ENCODE peak calls at places on chromosomes 12 and 14, in four cellular contexts. One of them, this sample, is unnamed.

GRCh38 chr14:100524933-100525243 is 62.3 kb downstream of the BEGAIN start:
- DNase-seq in K562: peak
- DNase-seq in WTC11: peak
- DNase-seq in GM12878: no peak
- DNase-seq in this sample: no peak

GRCh38 chr14:106786697-106787096 is 1260.3 kb downstream of the TMEM121 start:
- DNase-seq in K562: no peak
- DNase-seq in WTC11: no peak
- DNase-seq in GM12878: no peak
- DNase-seq in this sample: no peak

GRCh38 chr12:126156806-126157574 is 1091.8 kb downstream of the AACS start:
- DNase-seq in K562: no peak
- DNase-seq in WTC11: no peak
- DNase-seq in GM12878: no peak
- DNase-seq in this sample: no peak

GRCh38 chr14:77275855-77276153 is 4.8 kb upstream of the NGB start:
- DNase-seq in K562: no peak
- DNase-seq in WTC11: no peak
- DNase-seq in GM12878: no peak
- DNase-seq in this sample: no peak

GRCh38 chr14:72608391-72609204 is 285.3 kb downstream of the DPF3 start:
- DNase-seq in K562: peak
- DNase-seq in WTC11: no peak
- DNase-seq in GM12878: no peak
- DNase-seq in this sample: no peak

GRCh38 chr12:9064201-9064814 is 51.4 kb downstream of the A2M start:
- DNase-seq in K562: no peak
- DNase-seq in WTC11: peak
- DNase-seq in GM12878: no peak
- DNase-seq in this sample: peak

GRCh38 chr12:22781339-22781738 is 156.4 kb downstream of the ETNK1 start:
- DNase-seq in K562: no peak
- DNase-seq in WTC11: no peak
- DNase-seq in GM12878: no peak
- DNase-seq in this sample: no peak

GRCh38 chr14:87896393-87897380 is 96.3 kb downstream of the GALC start:
- DNase-seq in K562: peak
- DNase-seq in WTC11: no peak
- DNase-seq in GM12878: no peak
- DNase-seq in this sample: peak

GRCh38 chr12:63045020-63045860 is 105.8 kb downstream of the AVPR1A start:
- DNase-seq in K562: no peak
- DNase-seq in WTC11: no peak
- DNase-seq in GM12878: no peak
- DNase-seq in this sample: no peak

GRCh38 chr14:24900281-24900868 is 149.6 kb downstream of the STXBP6 start:
- DNase-seq in K562: no peak
- DNase-seq in WTC11: no peak
- DNase-seq in GM12878: no peak
- DNase-seq in this sample: no peak

GRCh38 chr14:20278414-20278813 is 27.3 kb downstream of the TTC5 start:
- DNase-seq in K562: no peak
- DNase-seq in WTC11: no peak
- DNase-seq in GM12878: no peak
- DNase-seq in this sample: no peak

GRCh38 chr14:102394717-102395378 is 32.1 kb downstream of the TECPR2 start:
- DNase-seq in K562: no peak
- DNase-seq in WTC11: no peak
- DNase-seq in GM12878: no peak
- DNase-seq in this sample: no peak

GRCh38 chr12:68113644-68114043 is 45.9 kb downstream of the IFNG start:
- DNase-seq in K562: no peak
- DNase-seq in WTC11: peak
- DNase-seq in GM12878: no peak
- DNase-seq in this sample: no peak

GRCh38 chr14:99574099-99574880 is 29.7 kb downstream of the CCDC85C start:
- DNase-seq in K562: no peak
- DNase-seq in WTC11: peak
- DNase-seq in GM12878: no peak
- DNase-seq in this sample: peak

GRCh38 chr14:93105362-93105761 is 10.4 kb downstream of the ITPK1 start:
- DNase-seq in K562: no peak
- DNase-seq in WTC11: no peak
- DNase-seq in GM12878: no peak
- DNase-seq in this sample: no peak

GRCh38 chr12:108734200-108734906 is 3.0 kb upstream of the CORO1C start:
- DNase-seq in K562: no peak
- DNase-seq in WTC11: no peak
- DNase-seq in GM12878: peak
- DNase-seq in this sample: peak

GRCh38 chr12:22477166-22477893 is 67.0 kb downstream of the C2CD5 start:
- DNase-seq in K562: no peak
- DNase-seq in WTC11: no peak
- DNase-seq in GM12878: no peak
- DNase-seq in this sample: no peak

GRCh38 chr12:127539499-127539898 is 727.5 kb upstream of the TMEM132C start:
- DNase-seq in K562: no peak
- DNase-seq in WTC11: no peak
- DNase-seq in GM12878: no peak
- DNase-seq in this sample: no peak

GRCh38 chr14:92542766-92543554 is 29.4 kb downstream of the RIN3 start:
- DNase-seq in K562: no peak
- DNase-seq in WTC11: no peak
- DNase-seq in GM12878: no peak
- DNase-seq in this sample: no peak

GRCh38 chr12:106161491-106161890 is 22.7 kb upstream of the NUAK1 start:
- DNase-seq in K562: no peak
- DNase-seq in WTC11: no peak
- DNase-seq in GM12878: no peak
- DNase-seq in this sample: no peak

GRCh38 chr14:75334191-75335051 is 55.8 kb downstream of the FOS start:
- DNase-seq in K562: no peak
- DNase-seq in WTC11: no peak
- DNase-seq in GM12878: peak
- DNase-seq in this sample: no peak

GRCh38 chr14:39229222-39229543 is 4.5 kb upstream of the MIA2 start:
- DNase-seq in K562: no peak
- DNase-seq in WTC11: no peak
- DNase-seq in GM12878: no peak
- DNase-seq in this sample: no peak

GRCh38 chr12:65605019-65605418 is 219.3 kb upstream of the HMGA2 start:
- DNase-seq in K562: no peak
- DNase-seq in WTC11: no peak
- DNase-seq in GM12878: no peak
- DNase-seq in this sample: no peak

GRCh38 chr12:24895612-24896011 is 53.3 kb downstream of the BCAT1 start:
- DNase-seq in K562: no peak
- DNase-seq in WTC11: no peak
- DNase-seq in GM12878: no peak
- DNase-seq in this sample: no peak

GRCh38 chr12:24898606-24899005 is 50.3 kb downstream of the BCAT1 start:
- DNase-seq in K562: no peak
- DNase-seq in WTC11: no peak
- DNase-seq in GM12878: no peak
- DNase-seq in this sample: no peak

GRCh38 chr12:24898185-24898584 is 50.7 kb downstream of the BCAT1 start:
- DNase-seq in K562: no peak
- DNase-seq in WTC11: no peak
- DNase-seq in GM12878: no peak
- DNase-seq in this sample: no peak

GRCh38 chr12:24894869-24895268 is 54.0 kb downstream of the BCAT1 start:
- DNase-seq in K562: no peak
- DNase-seq in WTC11: no peak
- DNase-seq in GM12878: no peak
- DNase-seq in this sample: no peak

DNA sequence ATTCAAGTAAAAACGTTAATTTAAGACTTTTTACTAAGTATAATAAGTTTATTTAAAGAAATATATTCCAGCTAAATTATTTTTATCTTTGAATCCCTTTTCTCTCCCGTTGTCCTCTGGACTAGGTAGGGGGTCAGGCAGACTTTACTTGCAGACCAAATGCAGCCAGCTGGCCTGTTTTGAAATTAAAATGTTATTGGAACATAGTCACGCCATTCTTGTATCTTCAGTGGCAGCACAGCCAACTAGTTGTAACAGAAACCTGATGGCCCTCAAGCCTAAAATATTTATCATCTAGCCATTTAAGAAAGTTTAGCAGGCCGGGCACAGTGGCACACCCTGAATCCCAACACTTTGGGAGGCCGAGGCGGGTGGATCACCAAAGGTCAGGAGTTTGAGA is 52.7 kb downstream of the BCAT1 start:
- DNase-seq in K562: no peak
- DNase-seq in WTC11: no peak
- DNase-seq in GM12878: no peak
- DNase-seq in this sample: no peak
- TF ChIP-seq NR2C2 in K562: no peak
- TF ChIP-seq NR2C2 in WTC11: no peak
- TF ChIP-seq NR2C2 in GM12878: no peak
- TF ChIP-seq NR2C2 in this sample: no peak

GRCh38 chr14:65302571-65303184 is 109.9 kb upstream of the FUT8 start:
- DNase-seq in K562: no peak
- DNase-seq in WTC11: no peak
- DNase-seq in GM12878: peak
- DNase-seq in this sample: no peak

GRCh38 chr14:65303185-65303901 is 109.2 kb upstream of the FUT8 start:
- DNase-seq in K562: no peak
- DNase-seq in WTC11: no peak
- DNase-seq in GM12878: no peak
- DNase-seq in this sample: no peak

GRCh38 chr14:65299837-65300236 is 112.7 kb upstream of the FUT8 start:
- DNase-seq in K562: no peak
- DNase-seq in WTC11: no peak
- DNase-seq in GM12878: no peak
- DNase-seq in this sample: no peak

GRCh38 chr14:65303902-65304222 is 108.7 kb upstream of the FUT8 start:
- DNase-seq in K562: no peak
- DNase-seq in WTC11: no peak
- DNase-seq in GM12878: no peak
- DNase-seq in this sample: no peak

DNA sequence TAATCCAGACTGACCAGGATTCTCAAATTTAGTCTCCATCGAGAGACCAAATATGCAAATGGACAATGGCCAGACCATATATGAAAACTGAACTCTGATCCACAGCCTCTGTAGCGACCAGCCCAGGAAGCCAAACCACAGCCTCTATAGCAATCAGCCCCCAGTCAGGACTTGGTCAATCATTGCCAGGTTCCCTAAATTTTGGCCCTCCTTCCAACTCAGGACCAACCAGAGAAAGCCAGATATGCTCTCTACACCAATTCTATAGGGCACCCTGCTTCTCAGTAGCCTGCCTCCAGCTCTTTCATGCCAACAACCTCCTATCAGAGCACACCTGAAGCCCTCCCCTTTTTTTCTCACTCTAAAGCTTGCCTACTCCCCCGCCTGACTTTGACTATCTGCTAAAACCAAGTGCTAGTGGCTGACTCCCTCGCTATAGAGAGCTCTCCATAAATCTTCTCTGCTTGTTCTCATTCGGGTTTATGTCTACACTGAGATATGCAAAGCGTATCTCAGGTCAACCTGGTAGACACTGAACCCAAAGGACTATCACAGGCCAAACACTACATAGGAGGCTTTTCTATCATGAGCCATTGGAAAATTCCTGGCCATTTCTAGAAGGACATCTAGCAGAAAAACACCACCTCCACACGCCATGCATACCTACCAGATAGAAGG is 110.5 kb upstream of the FUT8 start:
- DNase-seq in K562: peak
- DNase-seq in WTC11: no peak
- DNase-seq in GM12878: peak
- DNase-seq in this sample: peak
- TF ChIP-seq NR2C2 in K562: no peak
- TF ChIP-seq NR2C2 in WTC11: no peak
- TF ChIP-seq NR2C2 in GM12878: no peak
- TF ChIP-seq NR2C2 in this sample: no peak

GRCh38 chr12:121391619-121392324 is 8.1 kb upstream of the RNF34 start:
- DNase-seq in K562: peak
- DNase-seq in WTC11: no peak
- DNase-seq in GM12878: peak
- DNase-seq in this sample: no peak
- TF ChIP-seq NR2C2 in K562: no peak
- TF ChIP-seq NR2C2 in WTC11: no peak
- TF ChIP-seq NR2C2 in GM12878: no peak
- TF ChIP-seq NR2C2 in this sample: no peak

GRCh38 chr12:41142376-41142775 is 45.7 kb upstream of the PDZRN4 start:
- DNase-seq in K562: no peak
- DNase-seq in WTC11: no peak
- DNase-seq in GM12878: no peak
- DNase-seq in this sample: no peak

GRCh38 chr12:41141076-41141475 is 47.0 kb upstream of the PDZRN4 start:
- DNase-seq in K562: no peak
- DNase-seq in WTC11: no peak
- DNase-seq in GM12878: no peak
- DNase-seq in this sample: no peak

GRCh38 chr12:41140117-41140516 is 48.0 kb upstream of the PDZRN4 start:
- DNase-seq in K562: no peak
- DNase-seq in WTC11: no peak
- DNase-seq in GM12878: no peak
- DNase-seq in this sample: no peak
- TF ChIP-seq NR2C2 in K562: no peak
- TF ChIP-seq NR2C2 in WTC11: no peak
- TF ChIP-seq NR2C2 in GM12878: no peak
- TF ChIP-seq NR2C2 in this sample: no peak

GRCh38 chr14:65287264-65288131 is 125.0 kb upstream of the FUT8 start:
- DNase-seq in K562: no peak
- DNase-seq in WTC11: no peak
- DNase-seq in GM12878: no peak
- DNase-seq in this sample: no peak
- TF ChIP-seq NR2C2 in K562: no peak
- TF ChIP-seq NR2C2 in WTC11: no peak
- TF ChIP-seq NR2C2 in GM12878: no peak
- TF ChIP-seq NR2C2 in this sample: no peak

DNA sequence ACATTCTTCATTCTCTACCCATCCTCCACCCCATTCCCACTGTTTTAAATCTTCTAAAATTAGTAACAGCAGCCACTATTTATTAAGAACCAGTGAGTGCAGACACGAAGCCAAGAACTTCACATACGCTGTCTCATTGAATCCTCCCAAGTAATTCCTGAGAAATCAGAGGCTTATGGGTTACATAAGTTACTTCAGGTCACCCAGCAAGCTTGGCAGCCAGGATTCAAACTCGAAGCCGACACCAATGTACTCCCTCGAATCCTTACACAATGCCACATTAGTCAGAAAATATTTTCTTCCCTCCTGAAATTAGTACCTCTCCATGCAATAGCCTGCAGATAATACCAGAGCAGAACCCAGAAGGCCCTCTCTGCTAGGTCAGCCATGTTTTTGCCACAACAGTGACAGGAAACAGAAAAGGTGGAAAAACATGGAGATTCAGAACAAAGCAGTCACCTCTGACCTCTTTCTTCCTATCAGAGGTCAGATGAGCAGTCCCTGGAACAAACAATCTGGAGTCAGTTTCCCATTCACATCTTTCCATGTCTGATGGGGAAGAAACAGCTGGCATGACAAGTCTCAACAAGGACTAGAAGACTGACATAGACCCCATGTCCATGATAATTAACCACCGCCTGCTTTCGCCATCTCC is 16.4 kb downstream of the NID2 start:
- DNase-seq in K562: no peak
- DNase-seq in WTC11: no peak
- DNase-seq in GM12878: no peak
- DNase-seq in this sample: no peak
- TF ChIP-seq NR2C2 in K562: no peak
- TF ChIP-seq NR2C2 in WTC11: no peak
- TF ChIP-seq NR2C2 in GM12878: no peak
- TF ChIP-seq NR2C2 in this sample: no peak